ENCODE peak calls at places on chromosomes 6 and 20, in six cellular contexts. H is SK-N-SH, N is MM.1S, O is neural progenitor cell, C is GM23338, Q is GM23248. R is an unnamed sample.
A peak's percentile ranks its signal among the peaks of the same experiment; 100 is the strongest.

GRCh38 chr6:85751374-85752055 is 108.8 kb upstream of the SYNCRIP start:
- DNase-seq in H (no peak), N (no peak), O (no peak), C (no peak), Q (no peak), R (peak; percentile 46)

GRCh38 chr20:19706463-19706862 is 51.6 kb upstream of the RIN2 start:
- DNase-seq in H (no peak), N (peak; percentile 38), O (no peak), C (no peak), Q (no peak), R (no peak)

GRCh38 chr6:147625946-147626345 is 117.5 kb downstream of the SAMD5 start:
- DNase-seq in H (no peak), N (no peak), O (no peak), C (no peak), Q (no peak), R (no peak)

GRCh38 chr20:18414140-18414539 is 52.7 kb downstream of the DZANK1 start:
- DNase-seq in H (no peak), N (peak; percentile 34), O (no peak), C (no peak), Q (no peak), R (no peak)

GRCh38 chr20:46348231-46348803 is 40.0 kb upstream of the CDH22 start:
- DNase-seq in H (no peak), N (no peak), O (peak; percentile 81), C (peak; percentile 79), Q (peak; percentile 66), R (no peak)

GRCh38 chr20:58571942-58572666 is 56.9 kb upstream of the APCDD1L start:
- DNase-seq in H (no peak), N (no peak), O (no peak), C (no peak), Q (no peak), R (peak; percentile 39)

GRCh38 chr6:168370310-168370991 is 50.9 kb upstream of the DACT2 start:
- DNase-seq in H (peak; percentile 91), N (peak; percentile 14), O (peak; percentile 84), C (peak; percentile 88), Q (peak; percentile 55), R (peak; percentile 50)

GRCh38 chr6:105624055-105624454 is 221.2 kb upstream of the PREP start:
- DNase-seq in H (no peak), N (no peak), O (no peak), C (no peak), Q (no peak), R (no peak)

GRCh38 chr20:38291961-38292360 is 12.0 kb upstream of the BPI start:
- DNase-seq in H (no peak), N (no peak), O (no peak), C (no peak), Q (no peak), R (no peak)

GRCh38 chr6:127550403-127550802 is 26.6 kb upstream of the C6orf58 start:
- DNase-seq in H (no peak), N (no peak), O (no peak), C (no peak), Q (peak; percentile 82), R (peak; percentile 26)

GRCh38 chr6:37236921-37237320 is 20.7 kb upstream of the TBC1D22B start:
- DNase-seq in H (no peak), N (no peak), O (no peak), C (no peak), Q (peak; percentile 53), R (no peak)

GRCh38 chr6:40714576-40715500 is 127.7 kb upstream of the LRFN2 start:
- DNase-seq in H (no peak), N (no peak), O (no peak), C (no peak), Q (no peak), R (peak; percentile 83)

GRCh38 chr6:90074161-90074560 is 179.9 kb downstream of the GJA10 start:
- DNase-seq in H (no peak), N (no peak), O (peak; percentile 37), C (no peak), Q (peak; percentile 24), R (peak; percentile 14)

GRCh38 chr6:135830452-135830851 is 21.0 kb upstream of the PDE7B start:
- DNase-seq in H (no peak), N (no peak), O (no peak), C (no peak), Q (peak; percentile 26), R (peak; percentile 68)

GRCh38 chr20:48682529-48683385 is 145.0 kb downstream of the PREX1 start:
- DNase-seq in H (peak; percentile 93), N (peak; percentile 69), O (peak; percentile 84), C (peak; percentile 79), Q (peak; percentile 93), R (no peak)

GRCh38 chr20:6768228-6769185 is 1.0 kb downstream of the BMP2 start:
- DNase-seq in H (peak; percentile 44), N (no peak), O (peak; percentile 51), C (peak; percentile 46), Q (peak; percentile 62), R (no peak)
- TF ChIP-seq EZH2phosphoT487 in H (no peak), N (no peak), O (peak; percentile 51), C (no peak), Q (no peak), R (peak; percentile 43)

GRCh38 chr6:165769884-165770283 is 106.8 kb upstream of the PDE10A start:
- DNase-seq in H (no peak), N (no peak), O (no peak), C (no peak), Q (no peak), R (no peak)

GRCh38 chr6:165768961-165769360 is 105.9 kb upstream of the PDE10A start:
- DNase-seq in H (no peak), N (no peak), O (no peak), C (no peak), Q (no peak), R (no peak)

GRCh38 chr6:165767228-165767627 is 104.2 kb upstream of the PDE10A start:
- DNase-seq in H (no peak), N (no peak), O (no peak), C (no peak), Q (no peak), R (no peak)

GRCh38 chr6:165770430-165771082 is 107.5 kb upstream of the PDE10A start:
- DNase-seq in H (no peak), N (no peak), O (no peak), C (peak; percentile 44), Q (no peak), R (no peak)

GRCh38 chr6:165769401-165769800 is 106.4 kb upstream of the PDE10A start:
- DNase-seq in H (no peak), N (no peak), O (no peak), C (no peak), Q (no peak), R (no peak)
- H3K4me2 ChIP-seq in H (no peak overlapping the region), N (no peak overlapping the region), O (no peak overlapping the region), C (no peak overlapping the region), Q (no peak overlapping the region), R (no peak overlapping the region)

GRCh38 chr6:317452-318144 is 25.3 kb downstream of the DUSP22 start:
- DNase-seq in H (no peak), N (no peak), O (no peak), C (no peak), Q (no peak), R (no peak)
- H3F3A ChIP-seq in H (no peaks in the 10 kb centered on the region), N (peaks cover 89% of the 10 kb centered on the region), O (no peaks in the 10 kb centered on the region), C (no peaks in the 10 kb centered on the region), Q (no peaks in the 10 kb centered on the region), R (no peaks in the 10 kb centered on the region)

GRCh38 chr20:31604567-31605030 is 490 bp upstream of the ID1 start:
- DNase-seq in H (no peak), N (no peak), O (peak; percentile 59), C (peak; percentile 57), Q (no peak), R (no peak)
- TF ChIP-seq EZH2phosphoT487 in H (no peak), N (no peak), O (no peak), C (no peak), Q (peak; percentile 42), R (no peak)

DNA sequence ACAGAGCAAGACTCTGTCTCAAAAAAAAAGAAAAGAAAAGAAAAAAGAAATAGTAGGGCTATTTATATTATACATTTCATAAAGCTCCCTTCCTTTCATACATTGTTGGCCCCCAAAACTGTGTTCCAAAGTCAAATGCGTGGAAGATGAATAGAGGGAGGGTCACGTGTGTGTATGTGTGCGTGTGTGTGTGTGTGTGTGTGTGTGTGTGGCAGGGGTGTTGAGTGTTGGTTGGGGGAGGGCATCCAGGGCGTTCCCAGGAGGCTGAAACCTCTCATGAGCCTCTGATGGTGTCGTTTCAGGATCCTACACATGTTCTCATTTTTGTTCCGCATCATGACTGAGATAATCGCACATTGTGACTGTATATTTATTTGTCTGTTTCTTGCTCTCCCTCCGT is 7.8 kb upstream of the BPIFB1 start:
- DNase-seq in H (no peak), N (no peak), O (no peak), C (no peak), Q (no peak), R (no peak)
- H3K4me2 ChIP-seq in H (no peak overlapping the region), N (no peak overlapping the region), O (no peak overlapping the region), C (no peak overlapping the region), Q (no peak overlapping the region), R (no peak overlapping the region)

GRCh38 chr20:50759678-50760077 is 28.3 kb downstream of the PARD6B start:
- DNase-seq in H (no peak), N (no peak), O (no peak), C (no peak), Q (no peak), R (no peak)
- H3F3A ChIP-seq in H (peaks cover 21% of the 10 kb centered on the region), N (no peaks in the 10 kb centered on the region), O (no peaks in the 10 kb centered on the region), C (peaks cover 3% of the 10 kb centered on the region), Q (peaks cover 13% of the 10 kb centered on the region), R (peaks cover 13% of the 10 kb centered on the region)

R was measured in PC-3.